ENCODE peak calls at places on chromosomes 5 and 9, in seven cellular contexts. Q, W, I, L, C, D and Z are unnamed samples.

GRCh38 chr9:137725598-137725997 is 106.8 kb downstream of the EHMT1 start:
- DNase-seq in L (no peak), C (no peak), D (no peak), I (no peak), W (no peak), Q (no peak), Z (no peak)

GRCh38 chr5:178413992-178414391 is 176.2 kb downstream of the COL23A1 start:
- DNase-seq in W (peak; percentile 37), L (no peak), D (no peak), I (no peak), Q (no peak), C (no peak), Z (no peak)

GRCh38 chr5:172114875-172115422 is 73.1 kb downstream of the STK10 start:
- DNase-seq in C (peak; percentile 93), D (peak; percentile 93), L (peak; percentile 56), Q (peak; percentile 62), W (no peak), I (no peak), Z (no peak)

GRCh38 chr9:22129633-22130032 is 120.5 kb upstream of the CDKN2B start:
- DNase-seq in Q (no peak), D (no peak), C (no peak), L (no peak), I (no peak), W (no peak), Z (no peak)

GRCh38 chr9:89354471-89354870 is 36.2 kb downstream of the SECISBP2 start:
- DNase-seq in Q (no peak), C (no peak), L (no peak), D (no peak), W (no peak), I (no peak), Z (no peak)

GRCh38 chr9:128733256-128733655 is 9.3 kb upstream of the ZDHHC12 start:
- DNase-seq in C (peak; percentile 53), I (peak; percentile 89), Q (no peak), D (no peak), W (peak; percentile 96), L (no peak), Z (peak; percentile 98)

GRCh38 chr5:163563112-163563511 is 57.7 kb downstream of the MAT2B start:
- DNase-seq in I (no peak), C (no peak), D (no peak), L (no peak), W (no peak), Q (no peak), Z (no peak)

GRCh38 chr5:124630767-124631704 is 115.4 kb downstream of the ZNF608 start:
- DNase-seq in C (no peak), I (peak; percentile 51), Q (no peak), L (no peak), D (no peak), W (peak; percentile 60), Z (no peak)

GRCh38 chr5:65933295-65933694 is 6.9 kb downstream of the ERBIN start:
- DNase-seq in D (no peak), C (no peak), I (no peak), Q (no peak), L (no peak), W (no peak), Z (no peak)